ENCODE peak calls at places on chromosomes 16 and 17, in six cellular contexts. U is NCI-H2081; S is cardiac muscle cell; W is activated CD8-positive, alpha-beta memory T cell treated with anti-CD3 and anti-CD28 coated beads for 48 hours; J is NCI-H524; N is HEK293T. X is an unnamed sample.

GRCh38 chr16:71384073-71384724 is 25.7 kb downstream of the CALB2 start:
- DNase-seq in U (no peak), S (no peak), W (no peak), J (no peak), N (no peak), X (no peak)

GRCh38 chr17:73304971-73305786 is 6.6 kb downstream of the CDC42EP4 start:
- DNase-seq in U (peak; percentile 88), S (peak; percentile 68), W (no peak), J (peak; percentile 78), N (peak; percentile 53), X (peak; percentile 59)

GRCh38 chr16:25838724-25839186 is 147.0 kb downstream of the HS3ST4 start:
- DNase-seq in U (peak; percentile 11), S (peak; percentile 69), W (no peak), J (peak; percentile 22), N (peak; percentile 36), X (peak; percentile 44)

GRCh38 chr16:85799497-85800320 is at the start of the genes COX4I1 and EMC8:
- DNase-seq in U (peak; percentile 90), S (peak; percentile 96), W (peak; percentile 86), J (peak; percentile 89), N (peak; percentile 92), X (peak; percentile 85)

GRCh38 chr17:75848523-75849303 is 4.5 kb upstream of the UNC13D start:
- DNase-seq in U (peak; percentile 61), S (peak; percentile 79), W (peak; percentile 88), J (peak; percentile 28), N (peak; percentile 64), X (peak; percentile 48)

GRCh38 chr16:1331712-1332617 is 1.5 kb upstream of the BAIAP3 start:
- DNase-seq in U (peak; percentile 73), S (no peak), W (no peak), J (peak; percentile 68), N (no peak), X (no peak)

GRCh38 chr17:34755371-34755770 is 176.0 kb downstream of the TMEM132E start:
- DNase-seq in U (no peak), S (no peak), W (no peak), J (no peak), N (no peak), X (no peak)

GRCh38 chr17:29705352-29705751 is 82.6 kb upstream of the CORO6 start:
- DNase-seq in U (no peak), S (no peak), W (no peak), J (no peak), N (no peak), X (no peak)

GRCh38 chr16:14015017-14015416 is 56.1 kb upstream of the MRTFB start:
- DNase-seq in U (no peak), S (no peak), W (no peak), J (no peak), N (no peak), X (no peak)

GRCh38 chr16:52994942-52995341 is 57.8 kb downstream of the CHD9NB start:
- DNase-seq in U (no peak), S (no peak), W (no peak), J (no peak), N (no peak), X (no peak)

GRCh38 chr16:57042157-57043111 is 49.9 kb upstream of the CPNE2 start:
- DNase-seq in U (no peak), S (no peak), W (peak; percentile 46), J (no peak), N (no peak), X (no peak)

X was measured in NCI-H460.